ENCODE peak calls at places on chromosome 11, in six cellular contexts. L is right lobe of liver, B is WERI-Rb-1, E is tibial nerve, U is GM23248, R is adrenal gland. G is an unnamed sample.

GRCh38 chr11:110566577-110566976 is 136.8 kb downstream of the FDX1 start:
- DNase-seq in L (no peak), B (no peak), E (no peak), U (no peak), R (no peak), G (no peak)

GRCh38 chr11:103007521-103007920 is 52.0 kb upstream of the MMP13 start:
- DNase-seq in L (no peak), B (no peak), E (no peak), U (peak), R (no peak), G (no peak)

GRCh38 chr11:43567396-43567975 is 113.1 kb upstream of the HSD17B12 start:
- DNase-seq in L (no peak), B (no peak), E (no peak), U (peak), R (no peak), G (peak)

GRCh38 chr11:69027704-69028372 is 14.8 kb upstream of the MRGPRF start:
- DNase-seq in L (peak), B (no peak), E (no peak), U (no peak), R (no peak), G (no peak)

GRCh38 chr11:132632641-132633124 is 899.6 kb downstream of the OPCML start:
- DNase-seq in L (no peak), B (no peak), E (no peak), U (peak), R (no peak), G (no peak)

GRCh38 chr11:68796779-68797178 is 44.9 kb downstream of the CPT1A start:
- DNase-seq in L (no peak), B (no peak), E (no peak), U (no peak), R (no peak), G (no peak)

GRCh38 chr11:46239801-46240061 is 37.7 kb upstream of the CREB3L1 start:
- DNase-seq in L (no peak), B (peak), E (no peak), U (peak), R (no peak), G (no peak)

GRCh38 chr11:46272816-46273427 is 4.5 kb upstream of the CREB3L1 start:
- DNase-seq in L (no peak), B (peak), E (peak), U (peak), R (peak), G (no peak)

GRCh38 chr11:33590471-33590870 is 110.2 kb downstream of the C11orf91 start:
- DNase-seq in L (no peak), B (no peak), E (no peak), U (no peak), R (no peak), G (no peak)

GRCh38 chr11:44258190-44258489 is 51.8 kb downstream of the ALX4 start:
- DNase-seq in L (no peak), B (no peak), E (no peak), U (peak), R (no peak), G (no peak)

GRCh38 chr11:47184711-47185304 is 1.4 kb downstream of the PACSIN3 start:
- DNase-seq in L (peak), B (no peak), E (no peak), U (no peak), R (no peak), G (no peak)

GRCh38 chr11:19628018-19628417 is 84.6 kb upstream of the NAV2 start:
- DNase-seq in L (peak), B (no peak), E (peak), U (peak), R (peak), G (no peak)

GRCh38 chr11:34791725-34792124 is 124.5 kb downstream of the APIP start:
- DNase-seq in L (no peak), B (no peak), E (no peak), U (no peak), R (no peak), G (no peak)

GRCh38 chr11:9001736-9002135 is 2.1 kb downstream of the NRIP3 start:
- DNase-seq in L (no peak), B (no peak), E (no peak), U (peak), R (peak), G (no peak)

GRCh38 chr11:100981196-100981824 is 148.3 kb downstream of the PGR start:
- DNase-seq in L (no peak), B (no peak), E (no peak), U (no peak), R (no peak), G (no peak)

GRCh38 chr11:32391479-32391878 is 43.9 kb downstream of the WT1 start:
- DNase-seq in L (no peak), B (no peak), E (no peak), U (no peak), R (no peak), G (no peak)

GRCh38 chr11:14678350-14678749 is 34.7 kb downstream of the PDE3B start:
- DNase-seq in L (no peak), B (no peak), E (no peak), U (no peak), R (no peak), G (no peak)

GRCh38 chr11:116861539-116861938 is 24.1 kb upstream of the APOA1 start:
- DNase-seq in L (no peak), B (no peak), E (no peak), U (peak), R (no peak), G (no peak)

GRCh38 chr11:119380816-119381185 is 689 bp downstream of the USP2 start:
- DNase-seq in L (no peak), B (no peak), E (peak), U (no peak), R (no peak), G (peak)

GRCh38 chr11:9118277-9118676 is 26.9 kb upstream of the SCUBE2 start:
- DNase-seq in L (no peak), B (no peak), E (no peak), U (no peak), R (no peak), G (no peak)

DNA sequence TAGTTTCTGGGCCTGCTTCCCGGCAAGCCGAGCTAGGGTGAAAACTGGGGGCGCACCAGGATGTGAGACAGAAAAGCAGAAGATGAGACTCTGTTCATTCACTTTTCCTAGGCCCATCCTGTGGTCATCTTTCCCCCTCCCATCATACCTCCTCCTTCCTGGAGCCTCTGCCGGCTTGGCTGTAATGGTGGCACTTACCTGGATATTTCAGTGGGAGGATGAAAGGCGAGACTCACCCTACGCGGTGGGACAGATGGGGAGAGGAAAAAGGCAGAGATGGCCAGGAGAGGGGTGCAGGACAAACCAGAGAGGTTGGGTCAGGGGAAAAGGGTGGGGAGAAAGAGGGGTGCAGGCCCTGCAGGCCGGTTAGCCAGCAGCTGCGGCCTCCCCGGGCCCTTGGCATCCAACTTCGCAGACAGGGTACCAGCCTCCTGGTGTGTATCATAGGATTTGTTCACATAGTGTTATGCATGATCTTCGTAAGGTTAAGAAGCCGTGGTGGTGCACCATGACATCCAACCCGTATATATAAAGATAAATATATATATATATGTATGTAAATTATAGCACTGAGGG is 41.5 kb upstream of the NNMT start:
- DNase-seq in L (no peak), B (no peak), E (no peak), U (no peak), R (no peak), G (no peak)
- H3K27ac ChIP-seq in L (peak), B (no peak), E (no peak), U (no peak), R (no peak), G (no peak)

GRCh38 chr11:11534981-11535380 is 86.8 kb downstream of the GALNT18 start:
- DNase-seq in L (no peak), B (no peak), E (no peak), U (peak), R (peak), G (no peak)

GRCh38 chr11:11532574-11532973 is 89.2 kb downstream of the GALNT18 start:
- DNase-seq in L (no peak), B (no peak), E (no peak), U (peak), R (no peak), G (no peak)

GRCh38 chr11:11531127-11531526 is 90.7 kb downstream of the GALNT18 start:
- DNase-seq in L (no peak), B (no peak), E (no peak), U (no peak), R (no peak), G (no peak)

GRCh38 chr11:11533751-11534150 is 88.1 kb downstream of the GALNT18 start:
- DNase-seq in L (no peak), B (no peak), E (no peak), U (no peak), R (no peak), G (no peak)

DNA sequence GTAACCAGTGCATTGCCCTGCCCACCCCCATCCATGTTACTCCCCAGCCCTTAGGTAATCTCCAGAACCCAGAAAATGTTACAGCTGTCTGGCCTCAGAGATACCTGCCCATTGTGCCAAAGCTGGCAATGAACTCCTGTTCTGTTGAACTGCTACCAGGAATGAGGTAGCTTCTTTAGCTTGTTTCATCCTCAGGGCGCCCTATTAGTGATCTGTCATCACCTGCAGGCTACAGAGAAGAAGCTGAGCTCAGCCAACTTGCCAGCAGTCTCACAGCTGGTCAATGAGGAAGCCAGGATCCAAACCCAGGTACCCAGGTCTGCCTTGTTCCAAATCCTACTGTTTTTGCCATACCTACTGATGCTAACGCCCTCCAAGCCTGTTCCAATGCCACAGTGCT is 88.7 kb downstream of the GALNT18 start:
- DNase-seq in L (no peak), B (no peak), E (no peak), U (no peak), R (peak), G (no peak)
- H3K4me3 ChIP-seq in L (no peak), B (no peak), E (no peak), U (no peak), R (no peak), G (no peak)

GRCh38 chr11:96292291-96293010 is 50.5 kb downstream of the MAML2 start:
- DNase-seq in L (no peak), B (no peak), E (no peak), U (no peak), R (no peak), G (no peak)

GRCh38 chr11:96293583-96293982 is 49.4 kb downstream of the MAML2 start:
- DNase-seq in L (no peak), B (no peak), E (no peak), U (peak), R (no peak), G (no peak)

GRCh38 chr11:96293109-96293508 is 49.9 kb downstream of the MAML2 start:
- DNase-seq in L (no peak), B (no peak), E (no peak), U (no peak), R (no peak), G (no peak)

GRCh38 chr11:96290631-96291030 is 52.4 kb downstream of the MAML2 start:
- DNase-seq in L (no peak), B (no peak), E (no peak), U (no peak), R (no peak), G (no peak)

DNA sequence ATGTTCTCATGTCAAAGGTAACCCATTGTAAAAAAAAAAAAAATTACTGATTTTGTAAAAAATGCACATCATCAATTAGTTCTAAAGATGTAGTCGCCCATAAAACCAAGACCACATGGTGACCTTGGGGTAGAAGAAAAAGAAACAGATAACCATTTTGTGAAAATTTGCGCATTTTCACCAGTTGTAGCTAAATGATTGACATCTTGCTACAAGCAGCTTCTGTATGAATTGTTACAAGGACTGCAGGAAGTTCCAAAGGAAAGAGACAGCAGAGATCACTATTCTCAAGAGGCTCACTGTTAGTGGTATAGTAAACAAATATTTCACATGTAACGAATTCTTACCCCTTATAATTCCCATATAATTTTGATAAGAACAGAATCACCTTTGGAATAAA is 48.7 kb downstream of the MAML2 start:
- DNase-seq in L (no peak), B (no peak), E (no peak), U (no peak), R (no peak), G (no peak)
- H3K27ac ChIP-seq in L (no peak), B (no peak), E (no peak), U (peak), R (no peak), G (no peak)

GRCh38 chr11:64284048-64284961 is at the start of gene BAD:
- DNase-seq in L (peak), B (peak), E (peak), U (peak), R (peak), G (peak)

GRCh38 chr11:64286801-64287159 is 1.1 kb downstream of the GPR137 start:
- DNase-seq in L (no peak), B (no peak), E (no peak), U (no peak), R (no peak), G (no peak)

GRCh38 chr11:64284962-64285884 is at the start of gene GPR137:
- DNase-seq in L (peak), B (peak), E (peak), U (peak), R (peak), G (peak)

GRCh38 chr11:64287676-64288352 is 2.2 kb downstream of the GPR137 start:
- DNase-seq in L (no peak), B (no peak), E (no peak), U (no peak), R (no peak), G (no peak)

GRCh38 chr11:64285885-64286800 is 495 bp downstream of the GPR137 start:
- DNase-seq in L (peak), B (peak), E (no peak), U (peak), R (peak), G (no peak)
- H3K4me3 ChIP-seq in L (peak), B (peak), E (peak), U (peak), R (no peak), G (peak)

GRCh38 chr11:65435981-65436411 is 13.4 kb downstream of the NEAT1 start:
- DNase-seq in L (peak), B (no peak), E (no peak), U (peak), R (peak), G (no peak)

GRCh38 chr11:65436412-65437032 is 13.9 kb downstream of the NEAT1 start:
- DNase-seq in L (peak), B (no peak), E (no peak), U (peak), R (peak), G (no peak)

GRCh38 chr11:65439331-65440181 is 17.0 kb downstream of the NEAT1 start:
- DNase-seq in L (peak), B (no peak), E (no peak), U (peak), R (peak), G (no peak)

GRCh38 chr11:65438257-65439151 is 15.9 kb downstream of the NEAT1 start:
- DNase-seq in L (peak), B (no peak), E (no peak), U (peak), R (no peak), G (no peak)

DNA sequence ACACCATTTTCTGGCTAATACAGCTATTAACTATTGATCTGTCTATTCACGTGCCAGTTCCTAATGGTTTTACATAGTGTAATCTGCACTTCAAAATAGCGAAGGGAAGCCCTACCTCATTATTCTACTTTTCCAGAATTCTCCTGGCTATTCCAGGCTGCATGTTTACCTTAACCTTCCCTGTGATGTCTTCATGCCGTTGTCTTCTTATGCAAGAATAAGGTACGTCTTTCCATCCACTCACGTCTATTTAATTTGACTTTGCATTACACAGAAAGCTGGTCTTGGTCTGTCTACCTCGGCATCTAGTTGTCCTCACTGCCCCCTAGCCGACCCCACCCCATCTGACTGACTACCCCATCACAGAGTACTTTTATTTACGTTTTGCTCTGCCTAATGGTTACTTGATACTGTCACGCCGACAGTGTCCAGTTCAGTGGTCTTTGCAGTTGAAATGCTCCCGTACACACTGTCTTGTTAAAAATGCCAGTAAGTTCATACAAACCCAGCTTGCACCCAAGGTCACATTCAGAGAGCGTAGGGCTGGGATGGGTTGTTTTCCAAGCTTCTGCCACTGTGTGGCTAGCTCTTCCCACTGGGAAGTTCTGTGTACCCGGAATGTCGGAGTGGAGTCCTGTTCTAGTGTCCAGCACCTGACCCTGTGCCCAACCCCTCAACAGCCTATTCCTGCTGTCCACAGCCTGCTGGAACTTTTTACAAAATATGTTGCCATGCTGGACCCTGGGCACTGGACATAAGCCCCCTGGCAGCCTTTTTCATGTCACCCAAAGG is 15.0 kb downstream of the NEAT1 start:
- DNase-seq in L (peak), B (no peak), E (no peak), U (peak), R (peak), G (no peak)
- H3K27ac ChIP-seq in L (peak), B (no peak), E (no peak), U (peak), R (no peak), G (no peak)

GRCh38 chr11:57568330-57568766 is 876 bp upstream of the UBE2L6 start:
- DNase-seq in L (no peak), B (no peak), E (peak), U (no peak), R (peak), G (peak)
- H3K4me3 ChIP-seq in L (peak), B (peak), E (peak), U (peak), R (no peak), G (peak)

GRCh38 chr11:17206448-17206847 is 1.3 kb downstream of the PIK3C2A start:
- DNase-seq in L (no peak), B (no peak), E (no peak), U (peak), R (no peak), G (no peak)
- H3K27ac ChIP-seq in L (no peak), B (peak), E (no peak), U (peak), R (no peak), G (no peak)

G was measured in endodermal cell.